ENCODE peak calls at places on chromosomes 16 and 17, in seven cellular contexts. One of them, this sample, is unnamed.

GRCh38 chr17:42773290-42774035 is at the start of gene VPS25:
- DNase-seq in heart left ventricle: peak; percentile 84
- DNase-seq in fibroblast of pulmonary artery: peak; percentile 88
- DNase-seq in AG09309: peak; percentile 43
- DNase-seq in choroid plexus epithelial cell: peak; percentile 89
- DNase-seq in DND-41: peak; percentile 85
- DNase-seq in sigmoid colon: peak; percentile 87
- DNase-seq in this sample: peak; percentile 90

GRCh38 chr16:76175718-76176117 is 101.5 kb upstream of the CNTNAP4 start:
- DNase-seq in choroid plexus epithelial cell: no peak
- DNase-seq in sigmoid colon: no peak
- DNase-seq in DND-41: no peak
- DNase-seq in AG09309: no peak
- DNase-seq in fibroblast of pulmonary artery: no peak
- DNase-seq in heart left ventricle: no peak
- DNase-seq in this sample: no peak

GRCh38 chr17:28495626-28496025 is 10.5 kb upstream of the FOXN1 start:
- DNase-seq in sigmoid colon: no peak
- DNase-seq in AG09309: no peak
- DNase-seq in choroid plexus epithelial cell: no peak
- DNase-seq in DND-41: no peak
- DNase-seq in heart left ventricle: no peak
- DNase-seq in fibroblast of pulmonary artery: no peak
- DNase-seq in this sample: no peak

GRCh38 chr16:85048921-85049562 is 21.4 kb downstream of the KIAA0513 start:
- DNase-seq in sigmoid colon: no peak
- DNase-seq in AG09309: no peak
- DNase-seq in fibroblast of pulmonary artery: no peak
- DNase-seq in choroid plexus epithelial cell: no peak
- DNase-seq in DND-41: no peak
- DNase-seq in heart left ventricle: no peak
- DNase-seq in this sample: no peak

GRCh38 chr17:245020-245419 is 63.6 kb upstream of the DOC2B start:
- DNase-seq in AG09309: no peak
- DNase-seq in choroid plexus epithelial cell: no peak
- DNase-seq in DND-41: no peak
- DNase-seq in sigmoid colon: peak; percentile 36
- DNase-seq in fibroblast of pulmonary artery: no peak
- DNase-seq in heart left ventricle: no peak
- DNase-seq in this sample: no peak

GRCh38 chr17:81682565-81683207 is 911 bp downstream of the ARL16 start:
- DNase-seq in choroid plexus epithelial cell: peak; percentile 41
- DNase-seq in AG09309: no peak
- DNase-seq in fibroblast of pulmonary artery: peak; percentile 11
- DNase-seq in sigmoid colon: no peak
- DNase-seq in DND-41: no peak
- DNase-seq in heart left ventricle: no peak
- DNase-seq in this sample: no peak

GRCh38 chr16:18050234-18050633 is 286.3 kb downstream of the NPIPA8 start:
- DNase-seq in AG09309: no peak
- DNase-seq in choroid plexus epithelial cell: no peak
- DNase-seq in sigmoid colon: no peak
- DNase-seq in DND-41: no peak
- DNase-seq in heart left ventricle: no peak
- DNase-seq in fibroblast of pulmonary artery: no peak
- DNase-seq in this sample: no peak

GRCh38 chr17:28372203-28372944 is 880 bp downstream of the SARM1 start:
- DNase-seq in AG09309: no peak
- DNase-seq in sigmoid colon: no peak
- DNase-seq in choroid plexus epithelial cell: peak; percentile 23
- DNase-seq in fibroblast of pulmonary artery: peak; percentile 24
- DNase-seq in heart left ventricle: no peak
- DNase-seq in DND-41: no peak
- DNase-seq in this sample: peak; percentile 55

GRCh38 chr16:18969050-18969854 is 14.5 kb upstream of the TMC7 start:
- DNase-seq in choroid plexus epithelial cell: peak; percentile 78
- DNase-seq in AG09309: peak; percentile 18
- DNase-seq in heart left ventricle: peak; percentile 83
- DNase-seq in DND-41: peak; percentile 83
- DNase-seq in fibroblast of pulmonary artery: peak; percentile 80
- DNase-seq in sigmoid colon: peak; percentile 89
- DNase-seq in this sample: peak; percentile 75

GRCh38 chr16:1026784-1027415 is 45.3 kb downstream of the SOX8 start:
- DNase-seq in DND-41: no peak
- DNase-seq in choroid plexus epithelial cell: no peak
- DNase-seq in fibroblast of pulmonary artery: no peak
- DNase-seq in heart left ventricle: no peak
- DNase-seq in sigmoid colon: no peak
- DNase-seq in AG09309: no peak
- DNase-seq in this sample: no peak

GRCh38 chr17:83143817-83144231 is 64.4 kb downstream of the METRNL start:
- DNase-seq in choroid plexus epithelial cell: no peak
- DNase-seq in DND-41: no peak
- DNase-seq in AG09309: no peak
- DNase-seq in heart left ventricle: no peak
- DNase-seq in sigmoid colon: peak; percentile 22
- DNase-seq in fibroblast of pulmonary artery: no peak
- DNase-seq in this sample: no peak

GRCh38 chr16:53546988-53547391 is 44.0 kb upstream of the AKTIP start:
- DNase-seq in fibroblast of pulmonary artery: peak; percentile 23
- DNase-seq in AG09309: no peak
- DNase-seq in choroid plexus epithelial cell: peak; percentile 72
- DNase-seq in DND-41: peak; percentile 71
- DNase-seq in sigmoid colon: no peak
- DNase-seq in heart left ventricle: no peak
- DNase-seq in this sample: peak; percentile 29

GRCh38 chr16:2042171-2042570 is 5.5 kb downstream of the NTHL1 start:
- DNase-seq in choroid plexus epithelial cell: no peak
- DNase-seq in heart left ventricle: peak; percentile 88
- DNase-seq in DND-41: no peak
- DNase-seq in AG09309: no peak
- DNase-seq in fibroblast of pulmonary artery: no peak
- DNase-seq in sigmoid colon: no peak
- DNase-seq in this sample: no peak

GRCh38 chr17:51032850-51033249 is 87.8 kb downstream of the SPAG9 start:
- DNase-seq in AG09309: peak; percentile 80
- DNase-seq in sigmoid colon: no peak
- DNase-seq in DND-41: no peak
- DNase-seq in choroid plexus epithelial cell: peak; percentile 51
- DNase-seq in fibroblast of pulmonary artery: peak; percentile 24
- DNase-seq in heart left ventricle: no peak
- DNase-seq in this sample: no peak

GRCh38 chr17:45914036-45914717 is 19.8 kb downstream of the MAPT start:
- DNase-seq in DND-41: no peak
- DNase-seq in fibroblast of pulmonary artery: no peak
- DNase-seq in choroid plexus epithelial cell: no peak
- DNase-seq in heart left ventricle: no peak
- DNase-seq in AG09309: no peak
- DNase-seq in sigmoid colon: no peak
- DNase-seq in this sample: no peak

GRCh38 chr17:57086069-57086930 is 1.3 kb downstream of the AKAP1 start:
- DNase-seq in sigmoid colon: peak; percentile 75
- DNase-seq in AG09309: no peak
- DNase-seq in choroid plexus epithelial cell: peak; percentile 38
- DNase-seq in heart left ventricle: peak; percentile 40
- DNase-seq in DND-41: peak; percentile 20
- DNase-seq in fibroblast of pulmonary artery: peak; percentile 12
- DNase-seq in this sample: peak; percentile 28

GRCh38 chr16:69620564-69620963 is 54.8 kb downstream of the NFAT5 start:
- DNase-seq in AG09309: peak; percentile 24
- DNase-seq in heart left ventricle: no peak
- DNase-seq in sigmoid colon: no peak
- DNase-seq in fibroblast of pulmonary artery: peak; percentile 36
- DNase-seq in DND-41: no peak
- DNase-seq in choroid plexus epithelial cell: peak; percentile 24
- DNase-seq in this sample: no peak

GRCh38 chr16:86513471-86514277 is 3.3 kb downstream of the FOXF1 start:
- DNase-seq in AG09309: no peak
- DNase-seq in sigmoid colon: no peak
- DNase-seq in choroid plexus epithelial cell: peak; percentile 31
- DNase-seq in DND-41: no peak
- DNase-seq in fibroblast of pulmonary artery: no peak
- DNase-seq in heart left ventricle: no peak
- DNase-seq in this sample: no peak
- H3K4me3 ChIP-seq in AG09309: no peak overlapping the region
- H3K4me3 ChIP-seq in sigmoid colon: peak overlapping the region; percentile 81
- H3K4me3 ChIP-seq in choroid plexus epithelial cell: peak overlapping the region; percentile 74
- H3K4me3 ChIP-seq in DND-41: no peak overlapping the region
- H3K4me3 ChIP-seq in fibroblast of pulmonary artery: peak overlapping the region; percentile 55
- H3K4me3 ChIP-seq in heart left ventricle: no peak overlapping the region
- H3K4me3 ChIP-seq in this sample: no peak overlapping the region

GRCh38 chr16:11250091-11250785 is 5.8 kb downstream of the SOCS1 start:
- DNase-seq in sigmoid colon: no peak
- DNase-seq in choroid plexus epithelial cell: peak; percentile 27
- DNase-seq in heart left ventricle: no peak
- DNase-seq in fibroblast of pulmonary artery: peak; percentile 58
- DNase-seq in DND-41: peak; percentile 61
- DNase-seq in AG09309: no peak
- DNase-seq in this sample: peak; percentile 74

GRCh38 chr16:11248133-11248532 is 7.9 kb downstream of the SOCS1 start:
- DNase-seq in DND-41: no peak
- DNase-seq in sigmoid colon: no peak
- DNase-seq in choroid plexus epithelial cell: no peak
- DNase-seq in fibroblast of pulmonary artery: no peak
- DNase-seq in AG09309: no peak
- DNase-seq in heart left ventricle: no peak
- DNase-seq in this sample: peak; percentile 25

GRCh38 chr16:11251525-11252481 is 4.2 kb downstream of the SOCS1 start:
- DNase-seq in heart left ventricle: no peak
- DNase-seq in DND-41: peak; percentile 79
- DNase-seq in sigmoid colon: no peak
- DNase-seq in fibroblast of pulmonary artery: peak; percentile 50
- DNase-seq in AG09309: peak; percentile 56
- DNase-seq in choroid plexus epithelial cell: peak; percentile 87
- DNase-seq in this sample: peak; percentile 77

GRCh38 chr16:11250786-11251524 is 5.0 kb downstream of the SOCS1 start:
- DNase-seq in DND-41: peak; percentile 43
- DNase-seq in sigmoid colon: no peak
- DNase-seq in fibroblast of pulmonary artery: peak; percentile 34
- DNase-seq in choroid plexus epithelial cell: no peak
- DNase-seq in AG09309: no peak
- DNase-seq in heart left ventricle: no peak
- DNase-seq in this sample: no peak

GRCh38 chr16:11249233-11250061 is 6.6 kb downstream of the SOCS1 start:
- DNase-seq in DND-41: peak; percentile 46
- DNase-seq in heart left ventricle: no peak
- DNase-seq in sigmoid colon: no peak
- DNase-seq in choroid plexus epithelial cell: no peak
- DNase-seq in AG09309: no peak
- DNase-seq in fibroblast of pulmonary artery: no peak
- DNase-seq in this sample: peak; percentile 92
- TF ChIP-seq CTCF in DND-41: no peak
- TF ChIP-seq CTCF in heart left ventricle: no peak
- TF ChIP-seq CTCF in sigmoid colon: no peak
- TF ChIP-seq CTCF in choroid plexus epithelial cell: no peak
- TF ChIP-seq CTCF in AG09309: no peak
- TF ChIP-seq CTCF in fibroblast of pulmonary artery: no peak
- TF ChIP-seq CTCF in this sample: no peak

DNA sequence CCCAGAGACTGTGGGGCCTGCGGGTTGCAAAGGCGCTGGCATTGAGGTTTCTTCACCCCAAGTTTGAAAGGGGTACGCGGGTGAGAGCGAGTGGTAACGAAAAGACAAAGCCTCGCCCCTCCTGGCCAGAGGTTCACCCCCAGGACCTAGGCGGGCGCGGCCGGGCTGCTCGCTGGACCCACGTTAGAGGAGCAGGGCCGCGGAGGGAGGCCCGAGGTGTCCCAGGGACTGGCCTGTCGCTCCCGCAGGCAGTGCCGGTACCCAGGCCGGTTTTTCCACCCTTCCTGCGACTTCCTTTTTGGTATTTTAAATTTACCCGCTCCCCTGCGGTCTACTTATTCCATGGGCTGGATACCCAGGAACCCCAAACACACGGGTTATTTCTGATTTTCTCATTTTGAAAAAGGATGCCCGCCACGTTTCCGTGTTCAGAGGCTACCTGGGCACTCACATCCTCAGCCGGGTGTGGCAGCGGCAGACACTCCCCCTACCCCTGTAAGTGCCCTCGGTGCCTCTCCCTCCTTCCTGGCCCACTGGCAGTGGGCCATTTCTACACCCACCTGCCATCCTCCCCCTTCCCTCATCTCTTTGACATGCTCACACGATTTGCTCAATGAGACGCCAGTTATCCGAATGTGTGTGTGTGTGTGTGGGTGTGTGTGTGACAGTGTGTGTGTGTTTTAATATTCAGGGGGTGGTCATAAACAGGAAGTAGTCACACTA is 1.6 kb upstream of the FOXL1 start:
- DNase-seq in sigmoid colon: no peak
- DNase-seq in fibroblast of pulmonary artery: no peak
- DNase-seq in AG09309: no peak
- DNase-seq in choroid plexus epithelial cell: peak; percentile 54
- DNase-seq in heart left ventricle: no peak
- DNase-seq in DND-41: no peak
- DNase-seq in this sample: no peak
- H3K4me3 ChIP-seq in sigmoid colon: peak overlapping the region; percentile 14
- H3K4me3 ChIP-seq in fibroblast of pulmonary artery: peak overlapping the region; percentile 66
- H3K4me3 ChIP-seq in AG09309: peak overlapping the region; percentile 55
- H3K4me3 ChIP-seq in choroid plexus epithelial cell: peak overlapping the region; percentile 64
- H3K4me3 ChIP-seq in heart left ventricle: peak overlapping the region; percentile 62
- H3K4me3 ChIP-seq in DND-41: no peak overlapping the region
- H3K4me3 ChIP-seq in this sample: no peak overlapping the region

DNA sequence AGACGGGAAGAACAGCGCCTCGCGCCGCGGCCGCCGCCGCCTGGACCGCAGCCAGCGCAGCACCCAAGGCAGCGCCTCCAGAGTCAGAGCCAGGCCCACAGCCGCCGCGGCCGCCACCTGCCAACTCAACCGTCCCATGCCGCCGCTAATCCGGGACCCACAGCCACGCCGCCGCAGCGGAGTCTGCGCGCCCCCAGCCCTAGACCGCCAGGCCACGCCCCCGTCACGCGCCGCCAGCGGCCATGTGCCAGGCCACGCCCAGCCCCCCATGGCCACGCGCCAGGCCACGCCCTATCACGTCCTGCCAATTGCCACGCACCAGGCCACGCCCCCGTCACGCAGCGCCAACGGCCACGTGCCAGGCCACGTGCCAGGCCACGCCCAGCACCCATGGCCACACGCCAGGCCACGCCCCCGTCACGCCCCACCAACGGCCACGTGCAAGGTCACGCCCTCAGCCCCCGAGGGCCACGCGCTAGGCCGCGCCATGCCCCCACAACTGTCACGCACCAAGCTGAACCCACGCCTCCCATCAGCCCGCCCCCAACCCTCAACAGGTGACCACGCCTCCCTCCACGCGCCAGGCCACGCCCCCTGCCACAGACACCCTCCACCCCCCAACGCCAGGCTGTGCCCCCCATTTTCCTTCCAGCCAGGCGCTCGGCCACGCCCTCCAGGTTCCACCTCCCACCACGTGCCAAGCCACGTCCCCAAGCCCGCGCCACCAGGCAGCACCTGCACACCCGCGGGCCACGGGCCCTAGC is at the start of gene PLD6:
- DNase-seq in AG09309: peak; percentile 16
- DNase-seq in heart left ventricle: peak; percentile 80
- DNase-seq in fibroblast of pulmonary artery: peak; percentile 65
- DNase-seq in choroid plexus epithelial cell: peak; percentile 68
- DNase-seq in DND-41: peak; percentile 90
- DNase-seq in sigmoid colon: peak; percentile 94
- DNase-seq in this sample: peak; percentile 98
- TF ChIP-seq CTCF in AG09309: no peak
- TF ChIP-seq CTCF in heart left ventricle: no peak
- TF ChIP-seq CTCF in fibroblast of pulmonary artery: no peak
- TF ChIP-seq CTCF in choroid plexus epithelial cell: no peak
- TF ChIP-seq CTCF in DND-41: no peak
- TF ChIP-seq CTCF in sigmoid colon: no peak
- TF ChIP-seq CTCF in this sample: no peak

GRCh38 chr17:40418428-40418706 is 671 bp upstream of the TOP2A start:
- DNase-seq in choroid plexus epithelial cell: no peak
- DNase-seq in fibroblast of pulmonary artery: no peak
- DNase-seq in sigmoid colon: no peak
- DNase-seq in DND-41: no peak
- DNase-seq in AG09309: no peak
- DNase-seq in heart left ventricle: no peak
- DNase-seq in this sample: no peak
- H3K4me3 ChIP-seq in choroid plexus epithelial cell: peak overlapping the region; percentile 68
- H3K4me3 ChIP-seq in fibroblast of pulmonary artery: peak overlapping the region; percentile 88
- H3K4me3 ChIP-seq in sigmoid colon: peak overlapping the region; percentile 52
- H3K4me3 ChIP-seq in DND-41: peak overlapping the region; percentile 87
- H3K4me3 ChIP-seq in AG09309: peak overlapping the region; percentile 48
- H3K4me3 ChIP-seq in heart left ventricle: peak overlapping the region; percentile 51
- H3K4me3 ChIP-seq in this sample: peak overlapping the region; percentile 51